ENCODE peak calls at places on chromosomes 7 and 10, in eight cellular contexts. J is HCT116, Y is body of pancreas, E is heart left ventricle, U is upper lobe of left lung, Q is GM12878, I is HepG2, W is right lobe of liver. V is an unnamed sample. For H3K9me3, the result is how much of the 10 kb centered on the place peaks cover.

GRCh38 chr7:30761214-30762156 is 9.6 kb downstream of the INMT start:
- ATAC-seq in U (no peak), W (peak), J (no peak), E (no peak), Y (no peak), I (no peak), Q (no peak), V (no peak)

GRCh38 chr10:75922435-75922834 is 491.0 kb downstream of the LRMDA start:
- ATAC-seq in J (peak), I (peak), Y (no peak), U (no peak), E (no peak), Q (no peak), W (no peak), V (no peak)

GRCh38 chr7:31735991-31736982 is 49.3 kb downstream of the PPP1R17 start:
- ATAC-seq in Q (peak), W (peak), J (peak), E (peak), I (peak), U (peak), Y (peak), V (peak)

GRCh38 chr10:97454330-97455036 is 8.5 kb downstream of the ZDHHC16 start:
- ATAC-seq in J (peak), E (peak), I (no peak), U (no peak), W (peak), Y (no peak), Q (no peak), V (no peak)

GRCh38 chr10:44439436-44439835 is 54.5 kb upstream of the CXCL12 start:
- ATAC-seq in E (no peak), Q (no peak), U (peak), J (no peak), I (no peak), Y (no peak), W (no peak), V (no peak)

GRCh38 chr7:118755067-118755625 is 530.6 kb downstream of the ANKRD7 start:
- ATAC-seq in W (no peak), I (no peak), Y (no peak), J (no peak), Q (no peak), E (no peak), U (no peak), V (no peak)

GRCh38 chr10:62765726-62766125 is 38.8 kb upstream of the ADO start:
- ATAC-seq in Q (no peak), I (no peak), W (no peak), E (no peak), Y (no peak), J (no peak), U (no peak), V (no peak)

GRCh38 chr10:104501449-104501848 is 139.6 kb upstream of the SORCS3 start:
- ATAC-seq in U (no peak), I (no peak), Q (no peak), E (no peak), Y (no peak), J (no peak), W (no peak), V (no peak)

GRCh38 chr7:17952387-17952786 is 12.1 kb upstream of the SNX13 start:
- ATAC-seq in U (no peak), W (no peak), Y (no peak), E (no peak), J (no peak), Q (peak), I (no peak), V (no peak)

GRCh38 chr10:114649217-114649906 is 8.7 kb downstream of the ABLIM1 start:
- ATAC-seq in I (no peak), Q (no peak), W (no peak), E (peak), J (no peak), U (no peak), Y (no peak), V (no peak)

GRCh38 chr10:97683556-97684357 is 3.3 kb downstream of the AVPI1 start:
- ATAC-seq in J (no peak), W (no peak), Q (no peak), Y (no peak), E (no peak), I (peak), U (no peak), V (no peak)

GRCh38 chr10:72058347-72058898 is 29.9 kb downstream of the SPOCK2 start:
- ATAC-seq in E (peak), W (no peak), Q (no peak), J (no peak), Y (no peak), U (no peak), I (no peak), V (no peak)

GRCh38 chr7:152949790-152950189 is 190.2 kb downstream of the ACTR3B start:
- ATAC-seq in E (no peak), Q (no peak), I (no peak), J (no peak), Y (no peak), U (no peak), W (no peak), V (no peak)

GRCh38 chr10:43078986-43079273 is 2.1 kb downstream of the RET start:
- ATAC-seq in U (no peak), W (peak), I (peak), J (peak), Q (peak), E (peak), Y (no peak), V (no peak)

GRCh38 chr7:157575181-157575580 is 238.4 kb downstream of the DNAJB6 start:
- ATAC-seq in Y (no peak), U (no peak), J (no peak), W (no peak), I (no peak), Q (no peak), E (no peak), V (no peak)

GRCh38 chr7:157575777-157576176 is 239.0 kb downstream of the DNAJB6 start:
- ATAC-seq in E (no peak), Q (no peak), U (no peak), W (no peak), Y (no peak), I (no peak), J (no peak), V (no peak)

GRCh38 chr7:157577796-157578339 is 241.1 kb downstream of the DNAJB6 start:
- ATAC-seq in U (no peak), Q (no peak), E (no peak), J (no peak), I (no peak), Y (no peak), W (no peak), V (no peak)

GRCh38 chr7:157577061-157577460 is 240.3 kb downstream of the DNAJB6 start:
- ATAC-seq in U (no peak), Y (no peak), E (no peak), W (no peak), I (no peak), Q (no peak), J (no peak), V (no peak)

DNA sequence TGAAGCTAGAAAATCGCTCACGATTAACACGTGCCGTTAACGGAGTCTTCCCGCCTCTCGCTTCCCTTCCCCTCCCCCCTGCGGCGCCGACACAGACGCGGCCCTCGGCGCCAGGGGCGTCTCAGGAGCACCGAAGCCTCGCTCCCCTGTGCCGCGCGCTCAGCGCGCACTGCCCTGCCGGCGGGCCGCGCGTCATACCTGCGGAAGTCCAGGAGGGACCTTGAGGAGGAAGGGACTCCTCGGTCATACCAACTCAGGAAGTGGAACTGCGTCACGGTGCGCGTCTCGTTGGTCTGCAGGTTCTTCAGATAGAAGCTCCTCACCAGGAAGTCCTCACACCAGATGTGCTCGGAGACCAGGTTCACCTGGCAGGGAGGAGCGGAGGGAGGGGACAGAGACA is 239.6 kb downstream of the DNAJB6 start:
- ATAC-seq in W (no peak), I (no peak), J (no peak), E (no peak), U (peak), Y (no peak), Q (no peak), V (no peak)
- H3K9me3 ChIP-seq in W (under half), I (under half), J (under half), E (under half), U (under half), Y (under half), Q (under half), V (under half)

GRCh38 chr10:132941640-132942051 is 724 bp downstream of the CFAP46 start:
- ATAC-seq in J (no peak), W (peak), I (peak), E (no peak), U (no peak), Q (no peak), Y (no peak), V (no peak)
- H3K4me3 ChIP-seq in J (peak), W (no peak), I (peak), E (peak), U (no peak), Q (no peak), Y (no peak), V (peak)

GRCh38 chr10:5889624-5890518 is at the start of the genes ANKRD16 and FBH1:
- ATAC-seq in U (peak), W (peak), Y (peak), Q (peak), J (peak), I (peak), E (peak), V (peak)
- TF ChIP-seq POLR2A in U (peak), W (peak), Y (peak), Q (peak), J (peak), I (peak), E (peak), V (peak)

GRCh38 chr7:81776159-81776558 is 6.3 kb upstream of the HGF start:
- ATAC-seq in J (no peak), W (no peak), Y (no peak), I (no peak), E (no peak), U (no peak), Q (no peak), V (no peak)
- H3K9me3 ChIP-seq in J (under half), W (under half), Y (under half), I (under half), E (under half), U (under half), Q (under half), V (under half)

GRCh38 chr7:2864204-2864985 is 20.3 kb upstream of the GNA12 start:
- ATAC-seq in E (no peak), I (peak), Q (peak), W (no peak), Y (no peak), U (no peak), J (peak), V (peak)

GRCh38 chr7:2862831-2863361 is 18.8 kb upstream of the GNA12 start:
- ATAC-seq in I (peak), W (no peak), J (peak), U (peak), E (peak), Y (no peak), Q (peak), V (no peak)

GRCh38 chr7:2864999-2865670 is 21.0 kb upstream of the GNA12 start:
- ATAC-seq in J (peak), E (peak), U (peak), Y (no peak), W (peak), Q (peak), I (peak), V (no peak)

GRCh38 chr7:2861509-2861908 is 17.4 kb upstream of the GNA12 start:
- ATAC-seq in J (no peak), E (no peak), Q (no peak), U (no peak), W (no peak), I (no peak), Y (no peak), V (no peak)

GRCh38 chr7:2863461-2864066 is 19.5 kb upstream of the GNA12 start:
- ATAC-seq in I (peak), Y (peak), Q (peak), W (peak), U (peak), J (peak), E (peak), V (peak)
- H3K4me3 ChIP-seq in I (peak), Y (no peak), Q (peak), W (no peak), U (no peak), J (peak), E (peak), V (no peak)

DNA sequence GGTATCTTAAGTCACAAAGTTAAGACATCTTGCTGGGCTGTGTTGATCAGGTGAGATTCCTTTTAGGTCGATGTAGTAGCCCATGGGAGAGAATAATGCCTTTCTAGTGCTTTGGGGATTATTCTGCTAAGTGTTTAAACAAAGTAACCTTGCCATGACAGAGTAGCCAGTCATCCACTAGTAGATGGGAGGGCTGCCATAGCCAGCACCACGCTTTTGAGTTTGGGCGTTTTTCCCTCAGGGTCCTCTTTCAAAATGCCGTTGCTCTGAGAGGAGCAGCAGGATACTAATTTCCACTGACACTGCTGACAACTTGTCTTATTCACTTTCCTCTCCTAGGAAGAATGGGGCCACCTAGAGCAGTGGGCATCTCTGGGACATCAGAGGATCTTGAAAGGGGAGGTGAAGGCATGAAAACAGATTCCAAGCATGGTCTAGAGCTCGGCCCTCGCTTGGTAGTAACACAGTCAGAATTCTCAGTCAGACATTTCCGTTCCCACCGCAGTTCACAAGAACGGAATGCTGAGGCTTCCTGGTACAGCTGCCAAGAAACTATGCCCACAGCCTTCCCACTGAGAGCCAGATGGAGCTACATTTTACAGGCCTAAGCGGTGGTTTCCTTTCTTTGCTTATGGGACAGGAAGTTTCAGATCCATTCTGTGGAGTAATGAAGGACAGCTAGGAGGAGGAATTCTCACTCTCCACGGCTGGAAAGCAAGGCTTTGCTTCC is 15.3 kb upstream of the RSU1 start:
- ATAC-seq in I (no peak), Y (peak), W (peak), E (peak), J (no peak), U (peak), Q (no peak), V (no peak)
- TF ChIP-seq POLR2A in I (no peak), Y (peak), W (no peak), E (no peak), J (no peak), U (no peak), Q (no peak), V (no peak)

DNA sequence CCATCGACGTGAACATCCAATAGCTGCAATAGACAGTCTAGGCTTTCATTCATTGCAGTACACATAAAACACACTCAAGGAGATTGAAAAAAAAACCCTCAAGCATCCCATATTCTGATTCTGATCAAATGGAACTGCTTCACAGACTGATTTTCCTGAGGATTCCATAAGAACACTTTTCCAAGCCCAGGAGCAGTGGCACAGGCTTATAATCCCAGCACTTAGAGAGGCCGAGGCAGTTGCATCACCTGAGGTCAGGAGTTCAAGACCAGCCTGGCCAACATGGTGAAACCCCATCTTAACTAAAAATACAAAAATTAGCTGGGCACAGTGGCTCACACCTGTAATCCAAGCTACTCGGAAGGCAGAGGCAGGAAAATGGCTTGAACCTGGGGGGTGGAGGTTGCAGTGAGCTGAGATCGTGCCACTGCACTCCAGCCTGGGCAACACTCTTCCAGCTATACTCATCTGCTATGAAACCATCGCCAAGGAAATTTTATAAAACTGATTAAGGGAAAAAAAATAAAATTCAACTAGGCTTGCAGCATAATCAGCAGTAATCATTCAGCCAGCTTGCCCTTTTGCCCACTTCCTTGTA is 109.9 kb upstream of the TRIM24 start:
- ATAC-seq in Q (no peak), U (no peak), J (no peak), E (no peak), I (no peak), Y (no peak), W (no peak), V (no peak)
- H3K9me3 ChIP-seq in Q (under half), U (under half), J (under half), E (under half), I (under half), Y (under half), W (under half), V (under half)

DNA sequence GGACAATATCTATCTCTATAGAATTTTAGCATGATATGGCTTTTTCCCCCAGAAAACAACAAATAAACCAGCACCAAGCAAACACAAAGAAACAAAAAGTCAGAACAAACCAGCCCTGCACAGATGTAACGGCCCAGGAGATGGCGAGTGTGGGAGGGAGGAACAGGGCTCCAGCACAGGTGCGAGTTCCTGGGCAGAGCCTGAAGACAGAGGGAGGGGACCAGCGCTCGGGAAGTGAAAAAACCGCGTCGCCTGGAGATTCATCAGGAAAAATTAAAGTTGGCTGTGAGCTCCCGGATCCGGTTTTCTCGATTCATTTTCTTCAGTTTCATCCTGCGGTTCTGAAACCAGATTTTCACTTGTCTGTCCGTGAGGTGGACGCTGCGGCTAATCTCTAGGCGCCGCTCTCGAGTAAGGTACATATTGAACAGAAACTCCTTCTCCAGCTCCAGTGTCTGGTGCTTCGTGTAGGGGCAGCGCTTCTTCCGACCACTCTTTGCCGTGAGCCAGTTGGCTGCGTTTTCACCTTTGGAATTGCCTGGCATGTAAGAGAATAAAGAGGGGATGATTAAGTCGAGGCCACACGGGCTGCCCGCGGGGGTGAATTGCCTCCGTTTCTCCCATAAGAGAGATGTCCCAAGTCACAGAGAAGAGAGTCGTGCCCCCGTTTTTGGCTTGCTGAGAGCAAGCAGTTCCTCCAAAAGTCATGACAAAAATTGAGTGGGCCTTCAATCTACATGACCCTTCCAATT is 2.3 kb downstream of the HOXA10 start:
- ATAC-seq in U (no peak), J (peak), Y (no peak), E (no peak), I (peak), W (no peak), Q (peak), V (no peak)
- H3K4me3 ChIP-seq in U (no peak), J (peak), Y (no peak), E (no peak), I (no peak), W (no peak), Q (no peak), V (no peak)

GRCh38 chr7:7967909-7968543 is 570 bp upstream of the GLCCI1 start:
- ATAC-seq in U (no peak), I (no peak), J (no peak), Y (no peak), E (no peak), W (no peak), Q (no peak), V (no peak)
- TF ChIP-seq POLR2A in U (no peak), I (no peak), J (no peak), Y (no peak), E (no peak), W (no peak), Q (peak), V (no peak)

DNA sequence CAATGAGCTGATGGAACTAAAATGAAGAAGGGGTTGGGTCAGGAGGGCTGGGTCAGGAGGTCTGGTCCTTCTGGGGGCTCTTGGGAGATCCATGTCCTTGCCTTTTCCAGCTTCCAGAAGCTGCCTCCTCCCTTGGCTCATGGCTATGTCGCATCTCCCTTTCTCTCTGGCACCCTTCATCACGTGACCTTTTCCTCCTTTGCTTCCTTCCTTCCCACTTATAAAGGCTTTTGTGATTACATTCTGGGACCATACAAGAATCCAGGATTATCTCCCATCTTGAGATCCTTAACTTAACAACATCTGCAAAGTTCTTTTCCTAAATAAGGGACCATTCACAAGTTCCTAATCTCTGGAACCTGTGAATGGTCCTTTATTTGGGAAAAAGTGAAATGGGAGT is 290.2 kb downstream of the GALNT17 start:
- ATAC-seq in W (no peak), Q (no peak), Y (no peak), E (no peak), J (no peak), U (no peak), I (no peak), V (no peak)
- H3K9me3 ChIP-seq in W (under half), Q (under half), Y (under half), E (under half), J (under half), U (under half), I (under half), V (under half)